ENCODE peak calls at places on chromosomes 1 and 21, in seven cellular contexts. One of them, this sample, is unnamed.

GRCh38 chr1:18491168-18491567 is 10.4 kb downstream of the KLHDC7A start:
- DNase-seq in gastrocnemius medialis: no peak
- DNase-seq in CD4-positive, alpha-beta memory T cell: no peak
- DNase-seq in upper lobe of left lung: no peak
- DNase-seq in fibroblast of lung: no peak
- DNase-seq in left ventricle myocardium inferior: no peak
- DNase-seq in body of pancreas: no peak
- DNase-seq in this sample: no peak

GRCh38 chr1:192810253-192810880 is 1.5 kb downstream of the RGS2 start:
- DNase-seq in gastrocnemius medialis: peak; percentile 6
- DNase-seq in CD4-positive, alpha-beta memory T cell: no peak
- DNase-seq in upper lobe of left lung: no peak
- DNase-seq in fibroblast of lung: peak; percentile 64
- DNase-seq in left ventricle myocardium inferior: peak; percentile 22
- DNase-seq in body of pancreas: peak; percentile 25
- DNase-seq in this sample: no peak

GRCh38 chr1:88946845-88947244 is 45.6 kb downstream of the KYAT3 start:
- DNase-seq in gastrocnemius medialis: no peak
- DNase-seq in CD4-positive, alpha-beta memory T cell: no peak
- DNase-seq in upper lobe of left lung: no peak
- DNase-seq in fibroblast of lung: peak; percentile 38
- DNase-seq in left ventricle myocardium inferior: no peak
- DNase-seq in body of pancreas: no peak
- DNase-seq in this sample: no peak

GRCh38 chr1:3352952-3353331 is 101.5 kb upstream of the ARHGEF16 start:
- DNase-seq in gastrocnemius medialis: no peak
- DNase-seq in CD4-positive, alpha-beta memory T cell: no peak
- DNase-seq in upper lobe of left lung: peak; percentile 66
- DNase-seq in fibroblast of lung: peak; percentile 77
- DNase-seq in left ventricle myocardium inferior: peak; percentile 71
- DNase-seq in body of pancreas: peak; percentile 63
- DNase-seq in this sample: peak; percentile 59

GRCh38 chr1:23799570-23800395 is 771 bp downstream of the GALE start:
- DNase-seq in gastrocnemius medialis: no peak
- DNase-seq in CD4-positive, alpha-beta memory T cell: peak; percentile 61
- DNase-seq in upper lobe of left lung: peak; percentile 92
- DNase-seq in fibroblast of lung: peak; percentile 83
- DNase-seq in left ventricle myocardium inferior: peak; percentile 21
- DNase-seq in body of pancreas: peak; percentile 94
- DNase-seq in this sample: peak; percentile 41

GRCh38 chr21:14830307-14830706 is 234.5 kb downstream of the NRIP1 start:
- DNase-seq in gastrocnemius medialis: no peak
- DNase-seq in CD4-positive, alpha-beta memory T cell: no peak
- DNase-seq in upper lobe of left lung: no peak
- DNase-seq in fibroblast of lung: no peak
- DNase-seq in left ventricle myocardium inferior: no peak
- DNase-seq in body of pancreas: no peak
- DNase-seq in this sample: no peak

GRCh38 chr1:67850611-67851075 is 17.4 kb upstream of the GNG12 start:
- DNase-seq in gastrocnemius medialis: peak; percentile 36
- DNase-seq in CD4-positive, alpha-beta memory T cell: no peak
- DNase-seq in upper lobe of left lung: no peak
- DNase-seq in fibroblast of lung: peak; percentile 92
- DNase-seq in left ventricle myocardium inferior: peak; percentile 71
- DNase-seq in body of pancreas: peak; percentile 93
- DNase-seq in this sample: peak; percentile 80

GRCh38 chr21:33023574-33024277 is 2.0 kb upstream of the OLIG2 start:
- DNase-seq in gastrocnemius medialis: no peak
- DNase-seq in CD4-positive, alpha-beta memory T cell: no peak
- DNase-seq in upper lobe of left lung: peak; percentile 73
- DNase-seq in fibroblast of lung: no peak
- DNase-seq in left ventricle myocardium inferior: no peak
- DNase-seq in body of pancreas: no peak
- DNase-seq in this sample: no peak

GRCh38 chr1:185846672-185847440 is 112.7 kb downstream of the HMCN1 start:
- DNase-seq in gastrocnemius medialis: no peak
- DNase-seq in CD4-positive, alpha-beta memory T cell: no peak
- DNase-seq in upper lobe of left lung: no peak
- DNase-seq in fibroblast of lung: peak; percentile 82
- DNase-seq in left ventricle myocardium inferior: no peak
- DNase-seq in body of pancreas: no peak
- DNase-seq in this sample: no peak

GRCh38 chr1:228171221-228171891 is 5.8 kb downstream of the IBA57 start:
- DNase-seq in gastrocnemius medialis: no peak
- DNase-seq in CD4-positive, alpha-beta memory T cell: no peak
- DNase-seq in upper lobe of left lung: peak; percentile 63
- DNase-seq in fibroblast of lung: no peak
- DNase-seq in left ventricle myocardium inferior: no peak
- DNase-seq in body of pancreas: no peak
- DNase-seq in this sample: no peak

DNA sequence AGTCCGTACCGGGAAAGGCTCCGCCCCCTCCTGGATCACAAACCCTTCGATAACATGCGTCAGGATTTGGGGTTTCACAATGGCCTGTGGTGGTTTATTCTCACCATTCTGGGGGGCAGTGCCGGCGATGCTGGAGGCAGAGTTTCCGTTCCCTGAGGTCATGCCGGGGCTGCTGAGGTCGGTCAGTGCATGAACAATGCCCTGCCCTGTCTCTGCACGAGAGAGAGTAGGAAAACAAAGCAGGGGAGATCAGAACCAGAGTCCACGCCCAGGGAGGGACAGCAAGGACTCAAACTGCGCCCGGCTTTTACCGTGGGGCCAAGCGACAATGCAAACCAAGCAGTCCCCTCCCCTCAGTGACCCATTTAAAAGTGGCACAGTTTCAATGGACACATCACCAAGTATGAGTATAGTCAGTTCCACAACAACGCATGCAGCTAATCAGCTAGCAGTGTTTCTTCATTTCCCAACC is 13.2 kb upstream of the A3GALT2 start:
- DNase-seq in gastrocnemius medialis: peak; percentile 85
- DNase-seq in CD4-positive, alpha-beta memory T cell: no peak
- DNase-seq in upper lobe of left lung: no peak
- DNase-seq in fibroblast of lung: no peak
- DNase-seq in left ventricle myocardium inferior: peak; percentile 50
- DNase-seq in body of pancreas: peak; percentile 43
- DNase-seq in this sample: no peak
- H3K36me3 ChIP-seq in gastrocnemius medialis: peaks cover 13% of the 10 kb centered on the region
- H3K36me3 ChIP-seq in CD4-positive, alpha-beta memory T cell: peaks cover 38% of the 10 kb centered on the region
- H3K36me3 ChIP-seq in upper lobe of left lung: peaks cover 41% of the 10 kb centered on the region
- H3K36me3 ChIP-seq in fibroblast of lung: peaks cover 39% of the 10 kb centered on the region
- H3K36me3 ChIP-seq in left ventricle myocardium inferior: peaks cover 51% of the 10 kb centered on the region
- H3K36me3 ChIP-seq in body of pancreas: peaks cover 18% of the 10 kb centered on the region
- H3K36me3 ChIP-seq in this sample: peaks cover 57% of the 10 kb centered on the region

DNA sequence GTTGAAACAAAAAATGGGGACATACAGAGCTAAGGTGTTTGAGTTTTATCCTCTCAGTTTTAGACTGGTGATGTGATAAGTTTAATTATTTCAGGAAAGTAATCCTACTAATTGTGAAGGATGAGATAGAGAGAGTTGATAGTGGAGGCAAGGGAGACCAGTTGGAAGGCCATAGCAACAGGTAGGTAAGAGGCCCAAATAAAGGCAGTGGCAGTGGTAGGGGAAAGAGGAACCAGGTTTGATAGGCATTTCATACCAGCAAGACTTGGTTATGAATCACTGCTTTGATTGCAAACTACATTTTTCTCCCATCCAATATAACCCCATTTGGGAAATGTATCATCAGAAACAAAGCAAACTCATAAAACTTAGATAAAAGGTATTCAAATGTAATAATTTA is 63.1 kb upstream of the SH3GLB1 start:
- DNase-seq in gastrocnemius medialis: no peak
- DNase-seq in CD4-positive, alpha-beta memory T cell: no peak
- DNase-seq in upper lobe of left lung: no peak
- DNase-seq in fibroblast of lung: no peak
- DNase-seq in left ventricle myocardium inferior: no peak
- DNase-seq in body of pancreas: no peak
- DNase-seq in this sample: no peak
- H3K4me3 ChIP-seq in gastrocnemius medialis: no peak overlapping the region
- H3K4me3 ChIP-seq in CD4-positive, alpha-beta memory T cell: no peak overlapping the region
- H3K4me3 ChIP-seq in upper lobe of left lung: no peak overlapping the region
- H3K4me3 ChIP-seq in fibroblast of lung: no peak overlapping the region
- H3K4me3 ChIP-seq in left ventricle myocardium inferior: no peak overlapping the region
- H3K4me3 ChIP-seq in body of pancreas: no peak overlapping the region
- H3K4me3 ChIP-seq in this sample: no peak overlapping the region

GRCh38 chr21:20169812-20170576 is 828.2 kb upstream of the NCAM2 start:
- DNase-seq in gastrocnemius medialis: no peak
- DNase-seq in CD4-positive, alpha-beta memory T cell: no peak
- DNase-seq in upper lobe of left lung: no peak
- DNase-seq in fibroblast of lung: no peak
- DNase-seq in left ventricle myocardium inferior: no peak
- DNase-seq in body of pancreas: no peak
- DNase-seq in this sample: no peak
- H3K27ac ChIP-seq in gastrocnemius medialis: no peak overlapping the region
- H3K27ac ChIP-seq in CD4-positive, alpha-beta memory T cell: no peak overlapping the region
- H3K27ac ChIP-seq in upper lobe of left lung: no peak overlapping the region
- H3K27ac ChIP-seq in fibroblast of lung: no peak overlapping the region
- H3K27ac ChIP-seq in left ventricle myocardium inferior: no peak overlapping the region
- H3K27ac ChIP-seq in body of pancreas: no peak overlapping the region
- H3K27ac ChIP-seq in this sample: no peak overlapping the region

DNA sequence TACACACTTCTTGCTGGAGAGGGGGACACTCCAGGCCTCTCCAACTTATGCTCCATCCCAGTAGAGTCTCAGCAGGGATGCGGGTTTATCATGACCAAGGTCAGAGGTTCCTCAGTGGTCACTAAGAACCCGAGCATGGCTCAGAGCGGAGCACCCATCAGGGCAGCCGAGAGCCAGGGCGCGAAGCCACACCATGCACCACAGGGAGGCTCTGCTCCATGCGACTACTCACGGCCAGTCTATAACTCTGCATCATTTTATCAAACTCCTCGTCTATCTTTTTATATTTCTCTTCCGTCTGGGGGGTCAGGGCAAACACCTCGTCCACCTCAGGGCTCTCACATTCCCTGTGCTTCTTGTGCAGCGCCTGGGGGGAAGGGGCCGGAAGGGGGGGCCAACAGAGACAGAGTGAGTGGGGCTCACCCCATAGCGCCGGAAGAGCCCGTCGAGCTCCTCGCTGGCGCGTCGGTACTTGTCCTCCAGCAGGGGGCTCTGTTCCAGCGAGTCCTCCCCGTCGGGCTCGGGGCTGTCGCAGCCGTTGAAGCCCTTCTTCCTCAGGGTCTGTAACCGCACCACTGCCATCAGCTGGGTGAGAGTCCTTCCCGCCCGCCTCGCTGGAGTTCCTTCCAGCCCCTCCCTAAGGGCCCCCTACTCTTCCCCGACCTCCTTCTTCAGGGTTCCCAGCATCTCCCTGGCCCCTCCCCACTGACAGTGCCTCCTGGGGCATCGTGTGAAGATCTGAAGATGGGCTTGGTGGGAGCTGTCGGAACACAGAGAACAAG is 20.0 kb downstream of the MEF2D start:
- DNase-seq in gastrocnemius medialis: no peak
- DNase-seq in CD4-positive, alpha-beta memory T cell: peak; percentile 78
- DNase-seq in upper lobe of left lung: no peak
- DNase-seq in fibroblast of lung: no peak
- DNase-seq in left ventricle myocardium inferior: peak; percentile 57
- DNase-seq in body of pancreas: peak; percentile 64
- DNase-seq in this sample: no peak
- H3K36me3 ChIP-seq in gastrocnemius medialis: peaks cover 2% of the 10 kb centered on the region
- H3K36me3 ChIP-seq in CD4-positive, alpha-beta memory T cell: peaks cover 72% of the 10 kb centered on the region
- H3K36me3 ChIP-seq in upper lobe of left lung: peaks cover 82% of the 10 kb centered on the region
- H3K36me3 ChIP-seq in fibroblast of lung: peaks cover 35% of the 10 kb centered on the region
- H3K36me3 ChIP-seq in left ventricle myocardium inferior: peaks cover 76% of the 10 kb centered on the region
- H3K36me3 ChIP-seq in body of pancreas: no peaks in the 10 kb centered on the region
- H3K36me3 ChIP-seq in this sample: peaks cover 23% of the 10 kb centered on the region

GRCh38 chr1:207964195-207964966 is 53.5 kb upstream of the CD34 start:
- DNase-seq in gastrocnemius medialis: no peak
- DNase-seq in CD4-positive, alpha-beta memory T cell: no peak
- DNase-seq in upper lobe of left lung: no peak
- DNase-seq in fibroblast of lung: peak; percentile 68
- DNase-seq in left ventricle myocardium inferior: no peak
- DNase-seq in body of pancreas: no peak
- DNase-seq in this sample: no peak
- H3K4me3 ChIP-seq in gastrocnemius medialis: peak overlapping the region; percentile 36
- H3K4me3 ChIP-seq in CD4-positive, alpha-beta memory T cell: no peak overlapping the region
- H3K4me3 ChIP-seq in upper lobe of left lung: peak overlapping the region; percentile 54
- H3K4me3 ChIP-seq in fibroblast of lung: no peak overlapping the region
- H3K4me3 ChIP-seq in left ventricle myocardium inferior: peak overlapping the region; percentile 71
- H3K4me3 ChIP-seq in body of pancreas: no peak overlapping the region
- H3K4me3 ChIP-seq in this sample: no peak overlapping the region

GRCh38 chr1:70874826-70875225 is 172.8 kb downstream of the PTGER3 start:
- DNase-seq in gastrocnemius medialis: no peak
- DNase-seq in CD4-positive, alpha-beta memory T cell: no peak
- DNase-seq in upper lobe of left lung: no peak
- DNase-seq in fibroblast of lung: no peak
- DNase-seq in left ventricle myocardium inferior: no peak
- DNase-seq in body of pancreas: no peak
- DNase-seq in this sample: no peak
- H3K27ac ChIP-seq in gastrocnemius medialis: no peak overlapping the region
- H3K27ac ChIP-seq in CD4-positive, alpha-beta memory T cell: no peak overlapping the region
- H3K27ac ChIP-seq in upper lobe of left lung: no peak overlapping the region
- H3K27ac ChIP-seq in fibroblast of lung: no peak overlapping the region
- H3K27ac ChIP-seq in left ventricle myocardium inferior: no peak overlapping the region
- H3K27ac ChIP-seq in body of pancreas: no peak overlapping the region
- H3K27ac ChIP-seq in this sample: no peak overlapping the region

DNA sequence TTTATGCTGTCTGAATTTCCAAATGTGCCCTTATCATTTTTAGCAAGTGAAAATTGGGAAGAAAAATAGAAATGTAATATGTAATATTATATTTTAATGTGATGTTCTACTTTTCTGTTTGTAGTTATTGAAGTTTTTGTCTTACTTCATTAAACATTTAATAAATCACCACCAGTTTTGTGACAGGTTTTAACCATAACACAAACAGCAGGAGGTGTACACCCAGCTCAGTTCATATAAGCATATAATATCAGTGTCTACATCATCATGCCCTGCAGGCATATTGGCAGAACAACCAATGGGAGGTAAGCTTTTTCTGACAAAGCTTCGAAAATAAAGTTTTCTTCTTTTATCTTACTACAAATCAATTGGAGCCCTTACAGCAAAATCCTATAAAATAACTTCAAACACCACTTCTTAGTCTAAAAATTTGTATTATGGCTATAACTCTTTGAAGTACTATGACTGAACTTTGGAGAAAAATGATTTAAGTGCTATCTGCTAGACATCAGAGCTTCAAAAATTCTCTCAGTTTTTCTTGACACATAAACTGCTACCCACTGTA is 236.7 kb downstream of the BARHL2 start:
- DNase-seq in gastrocnemius medialis: no peak
- DNase-seq in CD4-positive, alpha-beta memory T cell: no peak
- DNase-seq in upper lobe of left lung: no peak
- DNase-seq in fibroblast of lung: no peak
- DNase-seq in left ventricle myocardium inferior: no peak
- DNase-seq in body of pancreas: no peak
- DNase-seq in this sample: peak; percentile 7
- H3K36me3 ChIP-seq in gastrocnemius medialis: no peaks in the 10 kb centered on the region
- H3K36me3 ChIP-seq in CD4-positive, alpha-beta memory T cell: no peaks in the 10 kb centered on the region
- H3K36me3 ChIP-seq in upper lobe of left lung: no peaks in the 10 kb centered on the region
- H3K36me3 ChIP-seq in fibroblast of lung: no peaks in the 10 kb centered on the region
- H3K36me3 ChIP-seq in left ventricle myocardium inferior: no peaks in the 10 kb centered on the region
- H3K36me3 ChIP-seq in body of pancreas: no peaks in the 10 kb centered on the region
- H3K36me3 ChIP-seq in this sample: no peaks in the 10 kb centered on the region